ENCODE peak calls at places on chromosome 22, in eight cellular contexts. R is foreskin keratinocyte, X is uterus, W is IMR-90, Z is SK-N-SH, B is GM23338, K is AG04449, J is fibroblast of villous mesenchyme. T is an unnamed sample.

GRCh38 chr22:19784396-19785175 is 24.0 kb downstream of the TBX1 start:
- DNase-seq in R (no peak), X (no peak), W (no peak), Z (no peak), B (peak; percentile 46), K (no peak), J (no peak), T (no peak)

GRCh38 chr22:40043086-40043485 is 48.3 kb downstream of the FAM83F start:
- DNase-seq in R (no peak), X (peak; percentile 67), W (no peak), Z (no peak), B (no peak), K (no peak), J (no peak), T (no peak)

GRCh38 chr22:37711490-37711889 is 14.6 kb downstream of the TRIOBP start:
- DNase-seq in R (no peak), X (no peak), W (no peak), Z (no peak), B (no peak), K (no peak), J (no peak), T (no peak)

GRCh38 chr22:20463324-20464095 is 25.9 kb upstream of the SCARF2 start:
- DNase-seq in R (no peak), X (no peak), W (no peak), Z (no peak), B (no peak), K (no peak), J (no peak), T (no peak)

GRCh38 chr22:37763652-37764051 is 44.1 kb upstream of the GCAT start:
- DNase-seq in R (no peak), X (no peak), W (no peak), Z (no peak), B (no peak), K (no peak), J (no peak), T (no peak)

GRCh38 chr22:39242809-39243442 is 1.9 kb downstream of the PDGFB start:
- DNase-seq in R (peak; percentile 54), X (no peak), W (no peak), Z (no peak), B (peak; percentile 84), K (no peak), J (no peak), T (no peak)

GRCh38 chr22:39748877-39749276 is 144.7 kb downstream of the ENTHD1 start:
- DNase-seq in R (no peak), X (no peak), W (peak; percentile 97), Z (no peak), B (no peak), K (no peak), J (peak; percentile 88), T (no peak)

GRCh38 chr22:29166180-29166579 is 39.5 kb upstream of the EMID1 start:
- DNase-seq in R (no peak), X (no peak), W (no peak), Z (no peak), B (no peak), K (no peak), J (no peak), T (no peak)

GRCh38 chr22:25071720-25072119 is 119.2 kb downstream of the KIAA1671 start:
- DNase-seq in R (no peak), X (no peak), W (no peak), Z (no peak), B (no peak), K (no peak), J (no peak), T (no peak)

GRCh38 chr22:40215266-40215665 is 37.5 kb downstream of the TNRC6B start:
- DNase-seq in R (no peak), X (no peak), W (no peak), Z (no peak), B (no peak), K (no peak), J (no peak), T (no peak)

GRCh38 chr22:19103881-19104821 is 18.1 kb downstream of the DGCR2 start:
- DNase-seq in R (no peak), X (no peak), W (peak; percentile 79), Z (no peak), B (no peak), K (no peak), J (peak; percentile 66), T (peak; percentile 1)

GRCh38 chr22:19933328-19934241 is 8.0 kb upstream of the COMT start:
- DNase-seq in R (no peak), X (no peak), W (no peak), Z (no peak), B (no peak), K (no peak), J (no peak), T (no peak)

GRCh38 chr22:24230911-24231656 is 13.8 kb downstream of the GGT5 start:
- DNase-seq in R (no peak), X (no peak), W (no peak), Z (peak; percentile 53), B (peak; percentile 88), K (no peak), J (no peak), T (no peak)

GRCh38 chr22:30600925-30601324 is 6.0 kb upstream of the TCN2 start:
- DNase-seq in R (no peak), X (no peak), W (no peak), Z (no peak), B (no peak), K (no peak), J (no peak), T (no peak)

GRCh38 chr22:19357270-19358105 is 66.0 kb upstream of the CLTCL1 start:
- DNase-seq in R (no peak), X (no peak), W (peak; percentile 84), Z (no peak), B (no peak), K (no peak), J (peak; percentile 48), T (no peak)

GRCh38 chr22:20857838-20858614 is 585 bp downstream of the PI4KA start:
- DNase-seq in R (peak; percentile 11), X (peak; percentile 90), W (peak; percentile 85), Z (peak; percentile 95), B (peak; percentile 97), K (no peak), J (peak; percentile 91), T (peak; percentile 79)

DNA sequence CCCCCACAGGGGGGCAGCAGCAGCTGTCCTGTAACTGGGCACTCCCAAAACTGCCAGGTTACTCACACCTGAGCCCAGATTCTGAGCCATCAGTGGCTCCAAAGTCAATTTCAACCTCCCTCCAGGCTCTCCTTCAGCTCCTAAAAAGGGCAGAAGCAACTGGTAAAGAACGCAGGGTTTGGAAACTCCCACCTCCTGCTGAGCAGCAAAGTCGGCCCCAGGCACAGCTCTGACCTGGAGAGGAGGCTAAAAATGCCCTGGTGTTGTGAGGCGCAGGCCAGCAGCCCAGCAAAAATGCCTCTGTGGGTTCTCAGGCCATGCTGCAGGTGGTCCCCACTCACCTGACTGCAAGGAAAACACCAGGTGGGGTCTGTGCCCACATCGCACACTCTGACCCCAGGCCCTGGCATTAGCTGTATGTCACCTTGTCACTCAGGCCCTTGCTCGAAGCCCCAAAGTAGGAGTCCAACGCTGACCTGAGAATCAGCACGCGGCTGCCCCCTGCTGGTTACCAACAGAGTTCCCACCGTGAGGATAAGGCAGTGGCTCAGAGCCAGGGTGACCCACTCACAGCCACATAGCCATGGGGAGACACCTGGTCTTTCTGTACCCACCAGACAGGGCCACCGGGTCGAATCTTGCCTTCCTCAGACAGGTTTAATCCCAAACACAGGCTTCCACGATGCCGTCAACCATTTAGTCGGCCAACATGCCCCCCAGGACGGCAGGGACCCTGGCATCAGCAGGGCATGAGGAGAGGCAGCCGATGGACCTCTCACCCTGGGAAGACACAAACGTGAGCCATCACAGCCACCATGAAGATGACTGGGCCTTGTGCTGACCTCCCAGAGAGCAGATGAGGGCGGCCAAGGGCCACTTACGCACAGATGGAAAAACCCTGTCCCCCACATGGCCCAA is 11.1 kb downstream of the POLR3H start:
- DNase-seq in R (no peak), X (peak; percentile 78), W (peak; percentile 58), Z (peak; percentile 71), B (peak; percentile 89), K (no peak), J (peak; percentile 65), T (peak; percentile 56)
- TF ChIP-seq CTCF in R (peak; percentile 75), X (peak; percentile 75), W (peak; percentile 68), Z (peak; percentile 64), B (peak; percentile 75), K (peak; percentile 85), J (peak; percentile 83), T (peak; percentile 81)

GRCh38 chr22:17158176-17158567 is 905 bp downstream of the HDHD5 start:
- DNase-seq in R (no peak), X (no peak), W (no peak), Z (no peak), B (no peak), K (no peak), J (no peak), T (no peak)

GRCh38 chr22:17158568-17159503 is at the start of gene HDHD5:
- DNase-seq in R (peak; percentile 65), X (peak; percentile 88), W (peak; percentile 82), Z (peak; percentile 96), B (peak; percentile 95), K (no peak), J (peak; percentile 87), T (peak; percentile 91)

GRCh38 chr22:17159504-17159951 is 451 bp upstream of the HDHD5 start:
- DNase-seq in R (peak; percentile 35), X (peak; percentile 45), W (peak; percentile 47), Z (no peak), B (peak; percentile 63), K (no peak), J (peak; percentile 38), T (no peak)

GRCh38 chr22:17155941-17156340 is 3.1 kb downstream of the HDHD5 start:
- DNase-seq in R (no peak), X (no peak), W (no peak), Z (no peak), B (no peak), K (no peak), J (no peak), T (no peak)

GRCh38 chr22:17157714-17158113 is 1.4 kb downstream of the HDHD5 start:
- DNase-seq in R (no peak), X (no peak), W (no peak), Z (no peak), B (no peak), K (no peak), J (no peak), T (no peak)
- TF ChIP-seq CTCF in R (no peak), X (no peak), W (no peak), Z (no peak), B (no peak), K (no peak), J (no peak), T (no peak)

DNA sequence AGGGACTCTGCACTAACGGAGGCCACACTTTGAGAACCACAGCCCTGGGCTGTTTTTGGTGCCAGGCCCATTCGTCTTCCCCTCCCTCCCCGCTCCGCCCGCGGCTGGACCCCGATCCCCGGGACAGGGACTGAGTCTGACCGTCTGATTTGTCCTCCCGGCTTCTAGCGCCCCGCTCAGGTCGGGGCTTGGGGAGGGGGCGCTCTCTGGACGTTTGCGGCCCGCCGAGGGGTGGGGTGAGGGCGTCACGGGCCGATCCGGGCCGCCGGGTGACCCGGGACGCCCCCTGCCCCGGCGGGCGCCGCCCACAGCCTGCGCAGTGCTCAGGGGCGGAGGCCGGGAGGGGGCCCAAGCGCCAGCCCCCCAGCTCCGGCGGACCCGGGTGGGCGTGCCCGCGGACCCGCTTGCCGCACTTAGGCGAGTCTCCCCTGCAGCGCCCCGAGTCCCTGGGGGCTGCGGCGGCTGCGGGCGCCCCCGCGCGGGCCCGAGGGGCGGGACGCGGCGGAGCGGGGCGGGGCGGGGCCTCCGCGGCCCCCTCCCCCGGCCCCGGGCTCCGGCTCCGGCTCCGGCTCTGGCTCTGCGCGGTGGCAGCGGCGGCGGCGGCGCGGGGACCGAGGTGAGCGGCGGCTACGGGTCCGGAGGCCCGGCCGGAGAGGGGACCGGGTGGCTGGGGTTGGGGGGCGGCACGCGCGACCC is 33.7 kb upstream of the PRR5 start:
- DNase-seq in R (no peak), X (no peak), W (no peak), Z (peak; percentile 90), B (peak; percentile 82), K (no peak), J (no peak), T (no peak)
- TF ChIP-seq CTCF in R (no peak), X (no peak), W (peak; percentile 5), Z (peak; percentile 20), B (peak; percentile 18), K (no peak), J (no peak), T (no peak)

GRCh38 chr22:50507991-50508884 is at the start of gene NCAPH2:
- DNase-seq in R (peak; percentile 83), X (peak; percentile 96), W (peak; percentile 95), Z (peak; percentile 100), B (peak; percentile 98), K (peak; percentile 58), J (peak; percentile 98), T (peak; percentile 92)
- TF ChIP-seq CTCF in R (peak; percentile 37), X (peak; percentile 12), W (no peak), Z (no peak), B (no peak), K (no peak), J (no peak), T (no peak)